ENCODE peak calls at places on chromosomes 12 and 14, in seven cellular contexts. X, S, P, A, F, D and Q are unnamed samples.

GRCh38 chr14:71011479-71011878 is 104.2 kb downstream of the PCNX1 start:
- DNase-seq in S (no peak), F (no peak), D (peak; percentile 31), P (no peak), A (no peak), X (no peak), Q (no peak)

GRCh38 chr12:107992870-107993451 is 136.1 kb upstream of the WSCD2 start:
- DNase-seq in A (peak; percentile 89), D (peak; percentile 66), P (peak; percentile 1), X (peak; percentile 56), F (peak; percentile 54), S (peak; percentile 5), Q (peak; percentile 83)

GRCh38 chr12:92070054-92070863 is 75.4 kb downstream of the BTG1 start:
- DNase-seq in F (no peak), P (no peak), S (no peak), D (no peak), X (no peak), A (no peak), Q (no peak)

GRCh38 chr12:6204533-6205143 is 4.4 kb downstream of the CD9 start:
- DNase-seq in X (no peak), D (no peak), F (no peak), S (no peak), P (no peak), A (no peak), Q (no peak)

GRCh38 chr12:94622475-94622874 is 27.9 kb downstream of the TMCC3 start:
- DNase-seq in F (peak; percentile 80), X (no peak), A (no peak), D (peak; percentile 51), P (no peak), S (peak; percentile 56), Q (no peak)

GRCh38 chr12:108578264-108578663 is 15.9 kb downstream of the ISCU start:
- DNase-seq in A (no peak), P (no peak), F (no peak), D (no peak), S (no peak), X (no peak), Q (no peak)

GRCh38 chr12:47985596-47986265 is 18.5 kb downstream of the COL2A1 start:
- DNase-seq in F (no peak), D (no peak), S (no peak), A (no peak), X (no peak), P (no peak), Q (no peak)

GRCh38 chr14:71533396-71533795 is 398.8 kb upstream of the RGS6 start:
- DNase-seq in X (no peak), P (peak; percentile 35), S (peak; percentile 87), A (no peak), F (peak; percentile 40), D (no peak), Q (no peak)

GRCh38 chr14:105974902-105975301 is 448.5 kb downstream of the TMEM121 start:
- DNase-seq in F (no peak), S (no peak), A (peak; percentile 1), D (no peak), X (peak; percentile 8), P (no peak), Q (no peak)

GRCh38 chr14:95519699-95520098 is 3.2 kb upstream of the SYNE3 start:
- DNase-seq in D (peak; percentile 79), S (peak; percentile 78), X (peak; percentile 56), F (peak; percentile 72), A (no peak), P (peak; percentile 87), Q (no peak)

GRCh38 chr12:116155383-116155782 is 122.1 kb downstream of the MED13L start:
- DNase-seq in D (no peak), P (no peak), A (no peak), X (no peak), F (no peak), S (no peak), Q (no peak)
- H3K27ac ChIP-seq in D (no peak overlapping the region), P (no peak overlapping the region), A (no peak overlapping the region), X (no peak overlapping the region), F (no peak overlapping the region), S (no peak overlapping the region), Q (no peak overlapping the region)

DNA sequence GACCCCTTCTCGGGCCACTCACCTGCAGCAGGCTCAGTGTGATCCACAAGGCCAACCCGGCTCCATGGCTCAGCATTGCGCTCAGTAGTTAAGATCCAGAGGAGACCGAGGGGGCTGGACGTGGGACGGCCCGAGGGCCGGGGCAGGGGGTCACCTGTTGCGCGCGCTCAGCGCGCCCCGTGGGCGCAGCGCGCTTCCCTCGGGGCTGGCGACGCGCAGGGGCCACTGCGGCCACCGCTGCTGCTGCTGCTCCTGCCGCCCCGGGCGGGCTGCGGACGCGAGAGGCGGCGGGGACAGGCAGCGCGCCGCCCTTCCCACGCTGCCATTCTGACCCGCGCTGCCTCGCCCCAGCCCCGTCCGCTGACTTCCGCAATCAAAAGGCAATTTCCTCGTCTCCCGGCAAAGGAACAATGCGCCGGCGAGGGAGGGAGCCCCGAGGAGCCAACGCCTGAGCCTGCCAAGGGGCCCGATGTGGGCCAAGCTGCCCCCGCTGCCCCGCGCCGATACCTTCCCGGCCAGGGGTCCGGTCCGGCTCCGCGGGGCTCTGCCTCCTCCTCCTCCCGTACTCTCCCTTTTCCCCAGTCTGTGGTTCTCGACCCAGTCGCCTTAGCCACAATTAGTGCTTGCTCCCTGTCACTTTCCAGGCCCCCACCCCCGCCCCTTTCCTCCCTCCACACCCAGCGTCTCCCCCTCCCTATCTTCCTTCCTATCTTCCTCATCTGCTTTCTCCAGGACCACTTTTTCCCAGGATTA is 27.3 kb downstream of the PTPRB start:
- DNase-seq in F (peak; percentile 19), D (peak; percentile 44), X (no peak), A (peak; percentile 58), S (no peak), P (peak; percentile 10), Q (peak; percentile 66)
- TF ChIP-seq EZH2 in F (no peak), D (no peak), X (no peak), A (no peak), S (no peak), P (no peak), Q (peak; percentile 32)

DNA sequence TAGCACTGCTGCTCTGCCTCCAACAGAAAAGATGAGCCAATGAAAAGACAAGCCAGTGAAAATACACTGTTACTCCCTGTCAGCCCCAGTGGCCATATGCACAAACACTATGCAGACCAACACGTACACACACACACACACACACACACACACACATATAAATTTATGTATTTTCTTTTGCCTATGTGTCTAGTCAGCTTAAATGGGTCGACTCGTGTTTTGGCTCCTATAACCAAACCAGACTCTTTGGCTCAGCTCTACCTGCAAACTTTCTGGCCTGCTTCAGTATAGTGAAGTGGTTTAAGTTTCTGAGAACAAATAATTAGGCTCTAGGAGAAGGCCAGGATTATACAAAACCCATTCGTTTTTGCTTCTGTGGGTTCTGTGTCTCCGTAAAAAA is 30.3 kb upstream of the PMCH start:
- DNase-seq in S (no peak), F (no peak), P (no peak), X (no peak), D (no peak), A (no peak), Q (no peak)
- TF ChIP-seq CTCF in S (no peak), F (no peak), P (no peak), X (no peak), D (no peak), A (no peak), Q (no peak)

GRCh38 chr12:131458048-131458374 is 252.9 kb upstream of the SFSWAP start:
- DNase-seq in X (no peak), A (no peak), F (no peak), P (no peak), S (no peak), D (no peak), Q (no peak)
- H3K27ac ChIP-seq in X (no peak overlapping the region), A (no peak overlapping the region), F (no peak overlapping the region), P (no peak overlapping the region), S (no peak overlapping the region), D (no peak overlapping the region), Q (no peak overlapping the region)

DNA sequence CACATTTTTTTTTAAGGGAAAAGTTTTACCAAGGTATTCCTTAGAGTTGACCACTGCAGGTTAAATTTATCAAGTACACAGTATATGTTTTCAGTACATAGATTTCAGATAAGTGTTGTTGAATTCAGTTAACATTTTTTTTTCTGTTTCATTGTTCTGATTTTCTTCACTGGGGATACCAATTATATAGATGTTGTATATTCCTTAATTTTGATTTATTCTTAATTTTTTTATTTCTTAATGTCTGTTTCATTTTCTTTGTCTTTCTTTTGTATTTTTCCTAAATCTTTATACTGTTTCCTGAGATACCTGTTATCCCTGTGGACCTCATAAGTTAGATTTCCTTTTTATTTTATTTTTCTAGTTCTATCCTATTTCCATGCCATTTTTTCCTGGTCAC is 234.8 kb downstream of the TTC6 start:
- DNase-seq in X (no peak), F (no peak), S (no peak), A (no peak), D (no peak), P (no peak), Q (no peak)
- TF ChIP-seq EZH2 in X (no peak), F (no peak), S (no peak), A (no peak), D (no peak), P (no peak), Q (no peak)

GRCh38 chr14:90274808-90275454 is 18.6 kb downstream of the PSMC1 start:
- DNase-seq in D (no peak), F (peak; percentile 69), S (peak; percentile 86), A (no peak), X (no peak), P (peak; percentile 37), Q (no peak)

GRCh38 chr14:90274019-90274418 is 17.7 kb downstream of the PSMC1 start:
- DNase-seq in D (no peak), A (no peak), X (no peak), F (no peak), P (no peak), S (no peak), Q (no peak)

GRCh38 chr14:90276627-90277367 is 20.4 kb downstream of the PSMC1 start:
- DNase-seq in D (peak; percentile 13), A (peak; percentile 40), X (no peak), P (no peak), F (no peak), S (no peak), Q (peak; percentile 10)

GRCh38 chr14:90275455-90275814 is 19.1 kb downstream of the PSMC1 start:
- DNase-seq in F (no peak), A (no peak), S (no peak), P (no peak), X (no peak), D (no peak), Q (no peak)

GRCh38 chr14:90275820-90276219 is 19.5 kb downstream of the PSMC1 start:
- DNase-seq in P (no peak), A (no peak), X (no peak), D (no peak), F (no peak), S (peak; percentile 79), Q (no peak)
- TF ChIP-seq CTCF in P (no peak), A (no peak), X (no peak), D (no peak), F (no peak), S (no peak), Q (no peak)

DNA sequence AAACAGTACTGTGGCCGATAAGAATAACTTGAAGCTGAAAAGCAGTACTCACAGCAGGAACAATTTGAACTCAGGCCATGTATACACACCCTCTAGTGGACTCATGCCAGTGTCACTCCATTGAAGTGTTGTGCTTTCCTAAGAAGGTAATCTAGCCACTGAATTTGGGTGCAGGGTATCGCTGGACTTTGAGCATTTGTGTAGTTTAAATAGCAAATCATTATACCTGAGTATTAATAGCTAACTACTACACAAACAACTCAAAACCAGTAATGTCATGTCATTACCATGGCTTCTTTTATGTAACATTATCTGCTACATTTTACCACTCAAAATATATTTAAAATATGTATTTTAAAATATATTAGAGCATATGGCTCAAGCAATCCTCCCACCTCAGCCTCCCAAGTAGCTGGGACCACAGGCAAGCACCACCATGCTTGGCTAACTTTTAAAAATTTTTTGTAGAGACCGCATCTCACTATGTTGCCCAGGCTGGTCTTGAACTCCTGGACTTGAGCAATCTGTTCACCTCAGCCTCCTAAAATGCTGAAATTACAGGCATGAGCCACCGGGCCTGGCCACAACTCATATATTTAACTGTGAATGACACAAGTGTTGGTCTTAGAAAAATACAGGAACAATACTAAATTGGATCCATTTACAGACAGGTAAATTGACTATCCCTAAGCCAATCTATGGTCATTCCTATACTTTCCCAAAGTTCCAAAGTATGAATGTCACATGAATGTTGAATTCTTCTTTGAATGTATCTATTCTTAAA is 25.6 kb upstream of the ARID4A start:
- DNase-seq in X (no peak), F (no peak), S (peak; percentile 32), P (peak; percentile 57), D (peak; percentile 70), A (peak; percentile 24), Q (no peak)
- H3K27ac ChIP-seq in X (no peak overlapping the region), F (no peak overlapping the region), S (no peak overlapping the region), P (no peak overlapping the region), D (no peak overlapping the region), A (peak overlapping the region; percentile 71), Q (no peak overlapping the region)